ENCODE peak calls at places on chromosome 5, in nine cellular contexts. M, R, B, D, E, G, T, N and I are unnamed samples.

GRCh38 chr5:43193171-43193951 is 1.3 kb downstream of the NIM1K start:
- DNase-seq in M (peak; percentile 61), R (no peak), B (peak; percentile 45), D (peak; percentile 76), E (peak; percentile 86), G (peak; percentile 56), T (peak; percentile 95), N (peak; percentile 15), I (peak; percentile 76)

GRCh38 chr5:64947031-64947430 is 178.3 kb downstream of the CWC27 start:
- DNase-seq in M (no peak), R (no peak), B (no peak), D (no peak), E (peak; percentile 11), G (no peak), T (no peak), N (no peak), I (no peak)

GRCh38 chr5:109921735-109922395 is 232.1 kb downstream of the MAN2A1 start:
- DNase-seq in M (peak; percentile 86), R (no peak), B (no peak), D (no peak), E (no peak), G (no peak), T (no peak), N (peak; percentile 93), I (peak; percentile 82)

GRCh38 chr5:91160751-91161285 is 222.3 kb downstream of the ARRDC3 start:
- DNase-seq in M (no peak), R (no peak), B (no peak), D (no peak), E (no peak), G (no peak), T (no peak), N (no peak), I (no peak)

GRCh38 chr5:72503888-72504491 is 3.2 kb downstream of the ZNF366 start:
- DNase-seq in M (no peak), R (no peak), B (peak; percentile 30), D (peak; percentile 15), E (no peak), G (no peak), T (peak; percentile 84), N (no peak), I (no peak)

GRCh38 chr5:62139741-62140140 is 166.3 kb upstream of the KIF2A start:
- DNase-seq in M (no peak), R (no peak), B (no peak), D (no peak), E (no peak), G (no peak), T (no peak), N (no peak), I (no peak)

GRCh38 chr5:115096034-115096769 is 73.5 kb downstream of the TRIM36 start:
- DNase-seq in M (no peak), R (no peak), B (no peak), D (no peak), E (peak; percentile 15), G (no peak), T (no peak), N (no peak), I (no peak)

GRCh38 chr5:22372376-22372775 is 480.8 kb downstream of the CDH12 start:
- DNase-seq in M (no peak), R (no peak), B (no peak), D (no peak), E (peak; percentile 14), G (no peak), T (no peak), N (no peak), I (no peak)

GRCh38 chr5:65663804-65664521 is 39.1 kb downstream of the SHLD3 start:
- DNase-seq in M (no peak), R (no peak), B (peak; percentile 18), D (peak; percentile 25), E (peak; percentile 13), G (peak; percentile 49), T (peak; percentile 50), N (no peak), I (no peak)

GRCh38 chr5:73764996-73765395 is 139.0 kb downstream of the ARHGEF28 start:
- DNase-seq in M (no peak), R (no peak), B (no peak), D (no peak), E (no peak), G (no peak), T (peak; percentile 19), N (no peak), I (no peak)

GRCh38 chr5:1542755-1543154 is 19.0 kb upstream of the LPCAT1 start:
- DNase-seq in M (no peak), R (peak; percentile 76), B (no peak), D (peak; percentile 74), E (no peak), G (no peak), T (peak; percentile 85), N (no peak), I (no peak)

GRCh38 chr5:92641031-92641962 is 939.7 kb downstream of the NR2F1-AS1 start:
- DNase-seq in M (no peak), R (no peak), B (no peak), D (peak; percentile 6), E (peak; percentile 66), G (no peak), T (no peak), N (no peak), I (no peak)

GRCh38 chr5:65184780-65185179 is 296.9 kb downstream of the ADAMTS6 start:
- DNase-seq in M (no peak), R (no peak), B (no peak), D (no peak), E (no peak), G (peak; percentile 70), T (no peak), N (no peak), I (no peak)

GRCh38 chr5:75234251-75234650 is 2.4 kb downstream of the ANKRD31 start:
- DNase-seq in M (no peak), R (no peak), B (no peak), D (no peak), E (no peak), G (no peak), T (no peak), N (no peak), I (no peak)

GRCh38 chr5:175796536-175797499 is 74.6 kb upstream of the CPLX2 start:
- DNase-seq in M (peak; percentile 86), R (peak; percentile 38), B (peak; percentile 90), D (peak; percentile 66), E (peak; percentile 75), G (peak; percentile 98), T (peak; percentile 98), N (no peak), I (peak; percentile 72)

GRCh38 chr5:106397700-106398099 is 1273.0 kb downstream of the EFNA5 start:
- DNase-seq in M (no peak), R (no peak), B (no peak), D (no peak), E (peak; percentile 49), G (no peak), T (peak; percentile 89), N (no peak), I (no peak)
- H3K4me1 ChIP-seq in M (no peaks in the 10 kb centered on the region), R (no peaks in the 10 kb centered on the region), B (no peaks in the 10 kb centered on the region), D (peaks cover 6% of the 10 kb centered on the region), E (no peaks in the 10 kb centered on the region), G (no peaks in the 10 kb centered on the region), T (peaks cover 21% of the 10 kb centered on the region), N (no peaks in the 10 kb centered on the region), I (no peaks in the 10 kb centered on the region)

DNA sequence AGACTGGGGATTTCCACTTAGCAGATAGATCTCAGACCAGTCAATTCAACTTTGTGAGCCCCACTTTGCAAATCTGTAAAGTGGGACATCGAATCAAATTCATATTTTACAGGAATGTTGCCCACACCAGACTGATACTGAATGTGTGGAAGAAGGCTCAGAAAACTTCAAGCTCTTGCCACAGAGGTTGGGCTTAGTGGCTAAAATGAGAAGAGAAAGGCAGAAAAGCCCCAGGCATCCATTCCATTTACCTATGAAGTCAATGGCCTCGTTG is 1.7 kb downstream of the DUSP1 start:
- DNase-seq in M (no peak), R (no peak), B (no peak), D (no peak), E (no peak), G (no peak), T (no peak), N (no peak), I (no peak)
- H3K27ac ChIP-seq in M (peak overlapping the region; percentile 100), R (peak overlapping the region; percentile 96), B (no peak overlapping the region), D (peak overlapping the region; percentile 97), E (peak overlapping the region; percentile 99), G (no peak overlapping the region), T (peak overlapping the region; percentile 92), N (no peak overlapping the region), I (peak overlapping the region; percentile 100)

GRCh38 chr5:4737868-4738267 is 402.3 kb upstream of the ADAMTS16 start:
- DNase-seq in M (no peak), R (no peak), B (no peak), D (no peak), E (no peak), G (no peak), T (no peak), N (no peak), I (no peak)
- H3K4me3 ChIP-seq in M (no peak overlapping the region), R (no peak overlapping the region), B (no peak overlapping the region), D (no peak overlapping the region), E (no peak overlapping the region), G (no peak overlapping the region), T (no peak overlapping the region), N (no peak overlapping the region), I (no peak overlapping the region)

DNA sequence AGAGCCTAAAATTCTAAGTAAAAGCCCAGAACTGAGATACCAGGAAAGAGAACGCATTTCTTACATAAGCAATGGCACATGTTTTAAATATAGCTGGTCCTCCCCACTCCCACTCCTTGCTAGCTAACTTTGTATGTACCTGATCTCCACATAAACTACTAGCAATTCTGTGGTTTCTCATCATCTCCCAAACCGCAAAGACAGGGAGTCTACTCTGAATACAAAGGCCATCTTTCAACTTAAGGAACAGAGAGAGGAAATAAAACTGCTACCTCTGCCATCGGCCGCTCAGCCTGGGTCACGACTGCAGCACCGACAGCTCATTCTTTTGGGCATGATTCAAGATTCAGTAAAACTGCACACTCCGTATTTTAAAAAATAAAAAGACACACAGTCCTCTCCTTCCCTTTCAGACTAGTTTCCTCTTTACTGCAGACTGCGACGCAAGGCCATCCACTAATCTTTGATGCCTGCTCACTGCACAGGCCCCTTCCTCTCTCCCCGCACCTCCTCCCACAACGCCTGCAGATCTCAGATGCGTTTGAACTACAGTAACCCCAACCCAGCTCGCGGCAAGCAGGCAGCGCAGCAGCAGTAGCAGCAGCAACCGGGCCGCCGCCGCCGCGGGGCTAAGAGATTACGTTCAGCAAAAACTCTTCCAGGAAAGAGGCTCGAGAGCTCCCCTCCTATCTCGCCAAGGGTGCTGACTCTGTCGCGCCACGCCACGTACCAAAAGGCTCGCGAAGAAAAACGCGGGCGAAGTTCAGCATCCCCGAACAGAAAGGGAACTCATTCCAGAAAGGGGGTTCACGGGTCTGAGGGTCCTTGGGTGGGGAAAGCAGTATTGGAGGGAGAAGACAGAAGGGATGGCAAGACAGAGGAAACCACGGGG is 1.5 kb downstream of the RNF145 start:
- DNase-seq in M (peak; percentile 88), R (peak; percentile 73), B (peak; percentile 53), D (peak; percentile 63), E (peak; percentile 83), G (peak; percentile 89), T (peak; percentile 96), N (peak; percentile 91), I (peak; percentile 86)
- H3K4me1 ChIP-seq in M (peaks cover 58% of the 10 kb centered on the region), R (peaks cover 26% of the 10 kb centered on the region), B (peaks cover 48% of the 10 kb centered on the region), D (peaks cover 45% of the 10 kb centered on the region), E (peaks cover 59% of the 10 kb centered on the region), G (peaks cover 30% of the 10 kb centered on the region), T (peaks cover 30% of the 10 kb centered on the region), N (peaks cover 51% of the 10 kb centered on the region), I (peaks cover 56% of the 10 kb centered on the region)

GRCh38 chr5:168339151-168340140 is 48.0 kb downstream of the WWC1 start:
- DNase-seq in M (no peak), R (no peak), B (no peak), D (no peak), E (peak; percentile 9), G (peak; percentile 44), T (no peak), N (no peak), I (no peak)
- H3K27ac ChIP-seq in M (no peak overlapping the region), R (no peak overlapping the region), B (no peak overlapping the region), D (peak overlapping the region; percentile 50), E (no peak overlapping the region), G (no peak overlapping the region), T (no peak overlapping the region), N (no peak overlapping the region), I (no peak overlapping the region)